ENCODE peak calls at places on chromosome 21, in ten cellular contexts. D, I, A, E, K, F, H, W, U and X are unnamed samples.

GRCh38 chr21:44903689-44904088 is 17.0 kb downstream of the ITGB2 start:
- DNase-seq in U (no peak), F (no peak), D (no peak), W (no peak), E (no peak), I (no peak), K (no peak), H (no peak), A (no peak), X (peak; percentile 39)

GRCh38 chr21:45542242-45542666 is at the start of gene SLC19A1:
- DNase-seq in F (peak; percentile 77), E (peak; percentile 73), H (peak; percentile 63), D (peak; percentile 49), W (peak; percentile 22), K (peak; percentile 45), I (peak; percentile 37), A (no peak), U (peak; percentile 46), X (peak; percentile 85)

GRCh38 chr21:16072692-16073091 is 342.9 kb downstream of the USP25 start:
- DNase-seq in W (no peak), E (no peak), I (no peak), A (no peak), D (no peak), K (no peak), F (peak; percentile 28), U (no peak), H (no peak), X (no peak)

GRCh38 chr21:28601708-28602107 is 391.0 kb downstream of the LTN1 start:
- DNase-seq in I (no peak), K (no peak), A (no peak), D (no peak), F (no peak), H (no peak), W (peak; percentile 12), E (no peak), U (no peak), X (no peak)

GRCh38 chr21:15309721-15310120 is 244.9 kb upstream of the NRIP1 start:
- DNase-seq in F (peak; percentile 83), I (no peak), A (no peak), D (no peak), U (peak; percentile 61), E (no peak), H (no peak), W (no peak), K (no peak), X (no peak)

GRCh38 chr21:14321042-14321441 is 61.9 kb downstream of the HSPA13 start:
- DNase-seq in U (no peak), I (no peak), H (no peak), F (no peak), E (no peak), D (no peak), W (peak; percentile 70), A (no peak), K (no peak), X (no peak)

GRCh38 chr21:14453339-14453738 is 70.4 kb upstream of the HSPA13 start:
- DNase-seq in W (no peak), A (no peak), H (no peak), U (no peak), E (no peak), F (no peak), I (no peak), D (no peak), K (no peak), X (no peak)

GRCh38 chr21:23853796-23854379 is 1753.4 kb downstream of the MRPL39 start:
- DNase-seq in I (peak; percentile 40), W (no peak), A (no peak), D (no peak), U (no peak), E (peak; percentile 45), K (no peak), F (no peak), H (no peak), X (no peak)

GRCh38 chr21:34808569-34809204 is 139.9 kb downstream of the CLIC6 start:
- DNase-seq in E (no peak), A (no peak), D (no peak), W (peak; percentile 77), K (peak; percentile 47), I (no peak), U (no peak), F (no peak), H (no peak), X (no peak)
- H3K4me1 ChIP-seq in E (peaks cover 64% of the 10 kb centered on the region), A (peaks cover 66% of the 10 kb centered on the region), D (peaks cover 60% of the 10 kb centered on the region), W (peaks cover 79% of the 10 kb centered on the region), K (peaks cover 22% of the 10 kb centered on the region), I (no peaks in the 10 kb centered on the region), U (no peaks in the 10 kb centered on the region), F (peaks cover 47% of the 10 kb centered on the region), H (no peaks in the 10 kb centered on the region), X (no peaks in the 10 kb centered on the region)

GRCh38 chr21:37006243-37006520 is 320 bp upstream of the RIPPLY3 start:
- DNase-seq in A (no peak), W (no peak), D (no peak), I (no peak), U (no peak), K (no peak), F (no peak), H (no peak), E (no peak), X (no peak)
- H3K4me3 ChIP-seq in A (no peak overlapping the region), W (peak overlapping the region; percentile 43), D (peak overlapping the region; percentile 61), I (peak overlapping the region; percentile 30), U (peak overlapping the region; percentile 50), K (peak overlapping the region; percentile 49), F (peak overlapping the region; percentile 35), H (peak overlapping the region; percentile 81), E (no peak overlapping the region), X (no peak overlapping the region)

DNA sequence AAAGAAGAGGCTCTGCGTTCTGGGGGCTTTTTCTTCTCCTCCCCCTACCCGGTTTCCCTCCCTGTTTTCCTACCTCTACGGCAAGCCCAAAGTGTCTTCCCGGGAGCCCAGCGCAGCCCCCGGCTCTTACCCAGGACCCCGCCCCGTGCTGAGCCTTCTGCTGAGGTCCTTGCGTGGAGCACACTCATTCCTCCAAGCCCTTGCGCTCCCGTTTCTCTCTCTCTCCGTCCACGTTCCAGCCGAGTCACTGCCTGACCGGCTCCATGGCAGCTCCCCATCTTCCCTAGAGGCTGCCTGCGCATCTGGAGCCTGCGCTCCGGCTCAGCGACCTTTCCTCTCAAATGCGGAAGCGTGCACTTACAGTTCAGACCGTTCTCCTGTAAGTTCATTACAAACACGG is 24.9 kb upstream of the PDXK start:
- DNase-seq in K (no peak), W (no peak), H (no peak), E (no peak), F (no peak), U (no peak), I (no peak), D (no peak), A (no peak), X (no peak)
- H3K4me1 ChIP-seq in K (no peaks in the 10 kb centered on the region), W (peaks cover 19% of the 10 kb centered on the region), H (no peaks in the 10 kb centered on the region), E (no peaks in the 10 kb centered on the region), F (no peaks in the 10 kb centered on the region), U (no peaks in the 10 kb centered on the region), I (no peaks in the 10 kb centered on the region), D (no peaks in the 10 kb centered on the region), A (no peaks in the 10 kb centered on the region), X (no peaks in the 10 kb centered on the region)

GRCh38 chr21:18335651-18336050 is 67.9 kb downstream of the TMPRSS15 start:
- DNase-seq in D (no peak), W (no peak), K (no peak), A (no peak), F (no peak), U (no peak), I (no peak), H (no peak), E (no peak), X (no peak)
- H3K4me3 ChIP-seq in D (no peak overlapping the region), W (no peak overlapping the region), K (no peak overlapping the region), A (no peak overlapping the region), F (no peak overlapping the region), U (no peak overlapping the region), I (no peak overlapping the region), H (no peak overlapping the region), E (no peak overlapping the region), X (no peak overlapping the region)